ENCODE peak calls at places on chromosomes 1 and 21, in six cellular contexts. M, U, H, Q, Z and N are unnamed samples.

GRCh38 chr1:77413541-77414335 is 131.9 kb downstream of the AK5 start:
- DNase-seq in M (no peak), H (no peak), Z (no peak), Q (peak), U (peak), N (no peak)

GRCh38 chr1:93616996-93617669 is 64.5 kb downstream of the BCAR3 start:
- DNase-seq in U (no peak), H (no peak), M (no peak), Q (no peak), Z (no peak), N (peak)

GRCh38 chr21:41647806-41648561 is 118.9 kb downstream of the RIPK4 start:
- DNase-seq in Q (no peak), Z (no peak), U (no peak), M (no peak), H (no peak), N (no peak)

GRCh38 chr1:20476260-20477038 is 9.6 kb downstream of the CAMK2N1 start:
- DNase-seq in U (no peak), M (peak), H (peak), Z (peak), Q (no peak), N (no peak)

GRCh38 chr21:39863111-39863510 is 4.1 kb upstream of the PCP4 start:
- DNase-seq in U (no peak), Q (no peak), M (peak), H (no peak), Z (no peak), N (peak)

GRCh38 chr1:205013683-205014367 is 29.2 kb upstream of the CNTN2 start:
- DNase-seq in Q (no peak), M (no peak), Z (peak), U (no peak), H (peak), N (peak)

GRCh38 chr1:8191474-8191873 is 126.4 kb upstream of the SLC45A1 start:
- DNase-seq in U (no peak), H (no peak), M (no peak), Z (no peak), Q (no peak), N (no peak)

GRCh38 chr1:114353233-114353632 is 157.8 kb downstream of the TRIM33 start:
- DNase-seq in H (no peak), U (peak), Q (peak), M (peak), Z (peak), N (peak)

GRCh38 chr1:36706416-36706815 is 223.7 kb upstream of the CSF3R start:
- DNase-seq in M (no peak), Q (no peak), U (no peak), H (no peak), Z (no peak), N (peak)

GRCh38 chr1:38141483-38141882 is 94.9 kb upstream of the POU3F1 start:
- DNase-seq in U (no peak), H (no peak), Q (no peak), Z (peak), M (no peak), N (no peak)

GRCh38 chr21:31173881-31174555 is 135.7 kb upstream of the KRTAP19-8 start:
- DNase-seq in M (no peak), Q (no peak), H (peak), Z (no peak), U (no peak), N (no peak)

GRCh38 chr1:216325946-216326345 is 97.3 kb downstream of the USH2A start:
- DNase-seq in H (no peak), Z (no peak), Q (peak), U (no peak), M (no peak), N (no peak)

GRCh38 chr1:109890115-109890953 is 20.3 kb upstream of the CSF1 start:
- DNase-seq in U (no peak), M (no peak), Q (no peak), Z (no peak), H (no peak), N (no peak)

GRCh38 chr1:167935252-167936067 is 1.0 kb upstream of the DCAF6 start:
- DNase-seq in Q (peak), M (peak), Z (no peak), U (peak), H (no peak), N (no peak)